ENCODE peak calls at places on chromosomes 7 and 10, in ten cellular contexts. T is NCI-H1092; S is left kidney; A is SW480; P is T-helper 9 cell; I is germinal center; O is HCEC 1CT; N is activated CD8-positive, alpha-beta memory T cell treated with anti-CD3 and anti-CD28 coated beads, Interleukin-2, amount 50 U/mL, for 4 hours; V is cardiac fibroblast; K is iPS DF 6.9. R is an unnamed sample.

GRCh38 chr10:58464956-58465355 is 47.7 kb upstream of the BICC1 start:
- DNase-seq in T (no peak), K (peak), A (no peak), O (no peak), I (no peak), V (no peak), P (no peak), N (no peak), S (no peak), R (no peak)

GRCh38 chr7:140616328-140616727 is 24.3 kb downstream of the DENND2A start:
- DNase-seq in T (no peak), V (no peak), P (no peak), I (no peak), A (no peak), K (no peak), N (no peak), S (no peak), O (no peak), R (no peak)

GRCh38 chr7:75892634-75893272 is 13.9 kb downstream of the RHBDD2 start:
- DNase-seq in K (no peak), P (no peak), N (no peak), V (peak), T (no peak), I (no peak), O (peak), S (peak), A (peak), R (peak)

GRCh38 chr7:513521-514166 is 6.0 kb downstream of the PDGFA start:
- DNase-seq in P (no peak), V (peak), A (peak), S (no peak), T (no peak), I (no peak), N (no peak), K (no peak), O (peak), R (peak)

GRCh38 chr10:31656820-31657470 is 271.7 kb downstream of the ARHGAP12 start:
- DNase-seq in S (peak), I (no peak), K (no peak), T (no peak), V (peak), A (no peak), O (peak), P (no peak), N (no peak), R (no peak)

GRCh38 chr7:16989883-16990413 is 108.2 kb upstream of the AGR3 start:
- DNase-seq in S (peak), V (peak), A (peak), I (no peak), K (no peak), T (peak), P (no peak), N (no peak), O (peak), R (peak)

GRCh38 chr10:66637273-66638036 is 288.4 kb upstream of the LRRTM3 start:
- DNase-seq in S (peak), V (peak), A (no peak), I (no peak), P (no peak), N (no peak), T (no peak), O (no peak), K (no peak), R (peak)

GRCh38 chr10:22433875-22434274 is 88.6 kb downstream of the SPAG6 start:
- DNase-seq in I (no peak), P (no peak), K (no peak), V (peak), S (no peak), T (no peak), N (no peak), O (peak), A (peak), R (peak)

GRCh38 chr10:80488539-80489066 is 34.5 kb downstream of the TSPAN14 start:
- DNase-seq in T (no peak), V (no peak), N (no peak), P (no peak), O (no peak), A (no peak), K (no peak), S (no peak), I (no peak), R (peak)

GRCh38 chr7:32501522-32501921 is 6.2 kb downstream of the AVL9 start:
- DNase-seq in N (no peak), T (no peak), P (no peak), O (peak), A (peak), S (no peak), V (peak), I (no peak), K (no peak), R (peak)

R was measured in epithelial cell of esophagus.